ENCODE peak calls at places on chromosomes 7 and 10, in six cellular contexts. M is tibial artery, W is astrocyte of the spinal cord, K is heart right ventricle, B is endodermal cell, J is HepG2. H is an unnamed sample.

GRCh38 chr10:25226775-25227682 is 52.2 kb downstream of the GPR158 start:
- DNase-seq in W (peak), B (peak), M (no peak), J (peak), K (peak), H (no peak)

GRCh38 chr7:104126411-104126841 is 81.4 kb downstream of the ORC5 start:
- DNase-seq in M (no peak), B (no peak), K (no peak), J (no peak), W (peak), H (no peak)

GRCh38 chr10:117518246-117518645 is 24.3 kb upstream of the EMX2 start:
- DNase-seq in M (no peak), K (no peak), J (no peak), B (peak), W (no peak), H (no peak)

GRCh38 chr10:109941193-109941872 is 18.0 kb upstream of the XPNPEP1 start:
- DNase-seq in J (no peak), M (no peak), W (no peak), K (no peak), B (no peak), H (no peak)

GRCh38 chr10:86703176-86703575 is 34.9 kb downstream of the LDB3 start:
- DNase-seq in K (no peak), M (no peak), W (no peak), B (no peak), J (no peak), H (no peak)

GRCh38 chr7:149825567-149826343 is 12.4 kb upstream of the ZNF862 start:
- DNase-seq in B (no peak), J (no peak), K (no peak), M (no peak), W (no peak), H (no peak)

GRCh38 chr10:14859043-14859442 is 19.6 kb upstream of the SUV39H2 start:
- DNase-seq in W (no peak), K (no peak), J (no peak), B (no peak), M (no peak), H (no peak)

GRCh38 chr7:67918158-67918557 is 921.5 kb downstream of the TYW1 start:
- DNase-seq in W (no peak), J (no peak), M (no peak), K (no peak), B (no peak), H (no peak)

GRCh38 chr7:96361116-96361857 is 39.4 kb upstream of the SLC25A13 start:
- DNase-seq in B (no peak), W (no peak), K (no peak), J (no peak), M (no peak), H (no peak)

GRCh38 chr10:36023939-36024338 is 381.8 kb upstream of the FZD8 start:
- DNase-seq in M (no peak), B (peak), W (peak), J (peak), K (no peak), H (peak)

GRCh38 chr7:107742678-107743566 is 1.0 kb upstream of the CBLL1 start:
- DNase-seq in J (no peak), W (no peak), K (peak), M (peak), B (peak), H (no peak)

GRCh38 chr10:114290038-114290437 is 51.0 kb downstream of the VWA2 start:
- DNase-seq in K (no peak), B (no peak), W (no peak), M (no peak), J (no peak), H (no peak)

GRCh38 chr10:62503871-62504270 is 129.7 kb downstream of the ZNF365 start:
- DNase-seq in J (no peak), K (no peak), M (no peak), B (no peak), W (no peak), H (no peak)

GRCh38 chr10:47137311-47137851 is 162.6 kb upstream of the GDF10 start:
- DNase-seq in K (no peak), J (no peak), W (peak), B (no peak), M (no peak), H (peak)

GRCh38 chr10:113045155-113046055 is 95.4 kb downstream of the TCF7L2 start:
- DNase-seq in K (no peak), J (no peak), B (no peak), W (peak), M (no peak), H (no peak)

GRCh38 chr10:63210611-63211196 is 77.6 kb downstream of the NRBF2 start:
- DNase-seq in W (peak), J (no peak), B (no peak), M (no peak), K (no peak), H (no peak)

GRCh38 chr7:127252736-127253288 is at the start of gene GRM8:
- DNase-seq in J (peak), M (peak), W (peak), K (peak), B (peak), H (no peak)

GRCh38 chr7:105838273-105839141 is 37.9 kb downstream of the ATXN7L1 start:
- DNase-seq in K (no peak), B (no peak), M (no peak), W (peak), J (no peak), H (no peak)

GRCh38 chr7:28029036-28029435 is 151.6 kb downstream of the JAZF1 start:
- DNase-seq in K (no peak), B (no peak), J (no peak), M (no peak), W (no peak), H (no peak)

GRCh38 chr10:129531195-129531968 is 64.3 kb downstream of the MGMT start:
- DNase-seq in J (peak), M (no peak), W (no peak), K (no peak), B (no peak), H (peak)

GRCh38 chr10:105679781-105680180 is 1038.7 kb downstream of the SORCS3 start:
- DNase-seq in W (no peak), M (no peak), K (no peak), J (no peak), B (peak), H (no peak)

GRCh38 chr10:5606321-5606720 is 60.1 kb downstream of the ASB13 start:
- DNase-seq in K (no peak), M (no peak), W (no peak), B (no peak), J (no peak), H (no peak)

GRCh38 chr7:97971120-97971989 is 18.6 kb downstream of the OCM2 start:
- DNase-seq in K (no peak), W (peak), B (no peak), M (no peak), J (peak), H (no peak)

GRCh38 chr10:19563424-19564141 is 252.6 kb upstream of the PLXDC2 start:
- DNase-seq in W (no peak), K (no peak), B (no peak), M (peak), J (no peak), H (no peak)

GRCh38 chr7:136868496-136869005 is at the start of gene CHRM2:
- DNase-seq in W (peak), K (peak), B (peak), M (no peak), J (no peak), H (no peak)

GRCh38 chr10:71782221-71782916 is 9.0 kb upstream of the VSIR start:
- DNase-seq in M (no peak), K (no peak), W (no peak), B (no peak), J (no peak), H (no peak)

GRCh38 chr7:3200504-3200903 is 100.5 kb upstream of the SDK1 start:
- DNase-seq in B (peak), W (peak), M (no peak), K (no peak), J (peak), H (no peak)
- TF ChIP-seq CTCF in B (peak), W (peak), M (no peak), K (no peak), J (peak), H (peak)

GRCh38 chr7:4726051-4726450 is 44.0 kb downstream of the FOXK1 start:
- DNase-seq in B (no peak), M (no peak), J (no peak), W (peak), K (no peak), H (no peak)

GRCh38 chr7:4724648-4725013 is 42.5 kb downstream of the FOXK1 start:
- DNase-seq in M (no peak), B (no peak), W (peak), K (no peak), J (peak), H (no peak)

GRCh38 chr7:4722960-4723359 is 40.9 kb downstream of the FOXK1 start:
- DNase-seq in J (no peak), K (no peak), M (no peak), W (no peak), B (no peak), H (no peak)

GRCh38 chr7:4726568-4726967 is 44.5 kb downstream of the FOXK1 start:
- DNase-seq in M (no peak), J (no peak), W (no peak), K (no peak), B (no peak), H (no peak)

DNA sequence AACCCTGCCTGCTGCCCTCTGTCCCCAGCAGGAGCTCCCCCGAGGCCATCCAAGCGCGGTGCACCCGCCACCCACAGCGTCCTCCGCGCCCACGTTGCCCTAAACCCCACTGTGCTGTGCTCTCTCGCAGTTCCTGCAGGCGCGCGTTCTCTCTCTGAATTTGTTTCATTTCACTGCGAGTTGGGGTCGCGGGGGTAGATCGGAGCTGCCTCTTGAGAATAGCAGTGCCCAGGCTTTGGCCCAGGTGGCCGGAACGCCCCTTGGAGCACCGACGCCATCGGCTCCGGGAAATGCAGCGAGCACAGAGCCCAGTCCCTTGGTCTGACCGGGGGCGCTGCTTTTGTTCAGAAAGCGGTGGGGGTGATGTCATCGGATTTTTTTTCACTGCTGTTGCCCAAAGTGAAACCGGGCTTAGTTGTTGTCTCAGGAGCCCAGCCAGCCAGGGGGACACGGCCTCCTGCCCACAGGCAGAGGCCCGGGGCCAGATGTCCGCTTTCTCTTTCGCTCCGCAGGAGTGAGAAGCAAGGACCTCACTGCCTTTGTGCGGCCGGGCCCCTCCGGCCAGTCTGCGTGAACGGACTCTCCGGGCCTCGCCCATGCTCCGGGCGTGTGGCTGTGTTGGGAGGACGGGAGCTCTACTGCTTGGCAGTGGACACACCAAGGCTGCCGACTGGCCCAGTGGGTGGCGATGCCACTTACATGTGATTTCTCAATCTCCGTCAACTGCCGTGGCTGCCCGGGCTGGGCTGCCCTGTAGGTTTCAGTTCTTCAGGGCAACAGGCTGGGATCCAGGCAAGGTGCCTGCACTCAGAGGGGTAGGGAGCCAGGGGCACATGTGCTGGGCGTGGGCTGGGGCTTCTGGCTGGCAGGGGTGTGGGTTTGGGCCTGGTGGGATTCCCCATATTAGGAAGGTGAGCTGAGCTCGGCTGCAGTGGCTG is 43.2 kb downstream of the FOXK1 start:
- DNase-seq in M (peak), W (peak), K (peak), B (peak), J (peak), H (no peak)
- H3K4me3 ChIP-seq in M (peak), W (peak), K (peak), B (no peak), J (peak), H (peak)

GRCh38 chr10:60441515-60441914 is 51.8 kb upstream of the ANK3 start:
- DNase-seq in B (no peak), W (no peak), K (no peak), M (no peak), J (peak), H (no peak)
- TF ChIP-seq CTCF in B (peak), W (peak), K (no peak), M (no peak), J (no peak), H (peak)

GRCh38 chr10:124415210-124415609 is 3.5 kb downstream of the OAT start:
- DNase-seq in M (no peak), J (no peak), B (no peak), K (no peak), W (no peak), H (no peak)

GRCh38 chr10:124417846-124418725 is 637 bp downstream of the OAT start:
- DNase-seq in M (peak), B (peak), J (peak), W (peak), K (peak), H (peak)

GRCh38 chr10:124416733-124417132 is 2.0 kb downstream of the OAT start:
- DNase-seq in M (no peak), J (peak), K (no peak), B (no peak), W (peak), H (no peak)

GRCh38 chr10:124409696-124410095 is 9.0 kb downstream of the OAT start:
- DNase-seq in M (no peak), B (no peak), J (no peak), K (no peak), W (no peak), H (no peak)

DNA sequence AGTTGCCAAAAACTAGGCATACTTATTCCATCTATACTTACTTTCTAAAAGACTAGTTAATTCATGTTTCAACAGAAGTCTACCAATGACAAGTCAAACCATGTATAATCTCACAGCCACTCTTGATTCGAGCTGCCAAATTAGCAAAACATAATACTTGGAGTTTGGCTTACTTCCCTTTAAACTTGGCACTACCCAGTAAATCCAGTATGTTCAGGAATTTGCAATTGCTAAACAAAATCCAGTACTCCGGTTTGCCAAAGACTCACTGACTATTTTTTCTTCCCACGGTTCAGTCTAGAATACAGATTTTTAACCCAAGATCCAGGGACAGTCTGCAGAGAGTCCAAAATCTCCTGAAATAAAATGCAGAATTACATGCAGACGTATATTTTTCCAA is 4.6 kb downstream of the OAT start:
- DNase-seq in W (peak), J (no peak), B (no peak), M (no peak), K (no peak), H (peak)
- H3K4me3 ChIP-seq in W (no peak), J (no peak), B (no peak), M (peak), K (no peak), H (no peak)

GRCh38 chr10:10871312-10871711 is 146.4 kb upstream of the CELF2 start:
- DNase-seq in M (no peak), K (no peak), W (no peak), J (no peak), B (no peak), H (no peak)
- TF ChIP-seq CTCF in M (no peak), K (no peak), W (no peak), J (no peak), B (no peak), H (no peak)

GRCh38 chr7:137996386-137996851 is 5.5 kb downstream of the CREB3L2 start:
- DNase-seq in W (peak), J (no peak), K (peak), B (no peak), M (no peak), H (no peak)
- H3K4me3 ChIP-seq in W (no peak), J (no peak), K (no peak), B (no peak), M (peak), H (no peak)

DNA sequence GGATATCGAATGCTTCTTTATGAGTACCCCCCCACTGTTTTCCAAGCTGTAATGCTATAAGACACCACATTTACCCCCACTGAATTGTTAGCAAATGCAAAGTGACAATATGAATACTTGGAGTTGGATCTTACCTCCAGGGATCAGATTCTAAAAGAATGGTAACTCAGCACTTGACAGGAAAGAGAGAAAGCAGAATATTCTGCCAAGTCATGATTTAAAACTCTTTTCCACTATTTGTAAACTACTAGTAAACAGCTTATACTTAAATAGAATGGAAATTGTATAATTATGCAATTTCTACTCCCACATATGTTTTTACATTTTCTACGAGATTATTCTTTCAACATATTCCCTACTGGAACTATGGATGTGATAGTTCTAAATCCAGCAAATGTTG is 56.0 kb upstream of the TFEC start:
- DNase-seq in W (no peak), M (no peak), J (no peak), B (no peak), K (no peak), H (no peak)
- TF ChIP-seq CTCF in W (no peak), M (no peak), J (no peak), B (no peak), K (no peak), H (no peak)

GRCh38 chr10:48523212-48523819 is 81.6 kb downstream of the ARHGAP22 start:
- DNase-seq in W (peak), B (peak), K (peak), M (peak), J (no peak), H (peak)
- H3K4me3 ChIP-seq in W (peak), B (peak), K (peak), M (peak), J (peak), H (peak)

DNA sequence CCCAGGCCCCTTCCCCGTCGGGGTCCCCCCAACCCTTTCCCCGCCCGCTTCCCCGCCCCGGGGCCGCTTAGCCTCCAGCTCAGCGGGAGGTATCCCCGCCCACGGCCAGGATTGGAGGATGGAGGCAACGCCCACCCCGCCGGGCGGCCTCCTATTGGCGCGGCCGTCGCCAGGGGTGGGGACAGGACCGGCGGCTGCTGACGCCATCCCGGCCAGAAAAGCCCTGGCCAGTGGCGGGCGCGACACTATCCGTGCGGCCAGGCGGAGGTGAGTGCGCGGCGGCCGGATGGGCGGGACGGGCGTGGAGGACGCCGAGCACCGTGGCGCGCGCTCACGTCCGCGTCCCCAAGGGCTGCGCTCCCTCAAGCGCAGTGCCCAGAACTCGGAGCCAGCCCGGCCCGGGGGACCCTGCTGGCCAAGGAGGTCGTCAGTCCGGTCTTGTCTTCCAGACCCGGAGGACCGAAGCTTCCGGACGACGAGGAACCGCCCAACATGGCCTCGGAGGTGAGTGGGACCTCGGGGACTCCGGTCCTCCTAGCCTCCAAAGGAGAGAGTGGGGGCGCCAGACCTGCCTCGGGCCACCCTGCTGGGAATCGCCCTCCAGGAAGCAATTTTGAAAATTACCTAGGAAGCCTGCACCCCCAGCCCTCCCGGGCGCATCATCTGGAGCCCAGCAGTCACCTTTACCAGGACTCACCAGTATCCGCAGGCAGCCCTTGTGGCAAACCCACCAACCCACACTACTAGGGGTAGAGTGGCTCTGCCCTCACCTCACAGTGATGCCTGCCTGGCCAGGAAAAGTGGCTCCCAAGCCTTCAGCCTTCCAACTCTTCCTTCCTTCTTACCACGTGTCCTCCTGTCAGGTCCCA is at the start of gene ASL:
- DNase-seq in M (peak), B (peak), K (peak), W (peak), J (peak), H (peak)
- TF ChIP-seq CTCF in M (no peak), B (peak), K (no peak), W (no peak), J (peak), H (no peak)

GRCh38 chr7:128739990-128740682 is 977 bp downstream of the CALU start:
- DNase-seq in B (no peak), J (no peak), W (peak), K (no peak), M (no peak), H (no peak)

GRCh38 chr7:128738570-128739047 is 550 bp upstream of the CALU start:
- DNase-seq in W (no peak), B (no peak), K (no peak), M (no peak), J (no peak), H (no peak)

GRCh38 chr7:128739048-128739962 is at the start of gene CALU:
- DNase-seq in K (peak), J (peak), B (peak), W (peak), M (peak), H (peak)

GRCh38 chr7:128737441-128737840 is 1.7 kb upstream of the CALU start:
- DNase-seq in J (no peak), W (no peak), K (no peak), M (no peak), B (no peak), H (no peak)

GRCh38 chr7:128737867-128738390 is 1.2 kb upstream of the CALU start:
- DNase-seq in K (no peak), W (peak), J (peak), B (no peak), M (no peak), H (peak)
- H3K4me3 ChIP-seq in K (no peak), W (no peak), J (peak), B (peak), M (no peak), H (no peak)